ENCODE peak calls at places on chromosomes 13 and 19, in five cellular contexts. M is right lobe of liver, V is cardiac muscle cell, B is MM.1S, P is ascending aorta. Y is an unnamed sample.

GRCh38 chr13:92719868-92720267 is 506.7 kb upstream of the GPC6 start:
- DNase-seq in M (no peak), V (peak; percentile 26), B (no peak), P (no peak), Y (no peak)

GRCh38 chr19:15304140-15304705 is 28.1 kb downstream of the BRD4 start:
- DNase-seq in M (no peak), V (peak; percentile 47), B (no peak), P (no peak), Y (no peak)

GRCh38 chr13:77751513-77752456 is 54.3 kb downstream of the SLAIN1 start:
- DNase-seq in M (no peak), V (peak; percentile 62), B (peak; percentile 69), P (no peak), Y (peak; percentile 20)

GRCh38 chr19:55546822-55547614 is 1.7 kb upstream of the SBK3 start:
- DNase-seq in M (peak; percentile 85), V (no peak), B (no peak), P (peak; percentile 70), Y (no peak)

GRCh38 chr13:93635687-93636086 is 409.1 kb downstream of the GPC6 start:
- DNase-seq in M (no peak), V (no peak), B (no peak), P (no peak), Y (no peak)

GRCh38 chr13:43764349-43764748 is 22.4 kb downstream of the ENOX1 start:
- DNase-seq in M (no peak), V (no peak), B (no peak), P (no peak), Y (no peak)

GRCh38 chr13:71602327-71602726 is 264.7 kb downstream of the DACH1 start:
- DNase-seq in M (no peak), V (no peak), B (no peak), P (no peak), Y (no peak)

GRCh38 chr13:34507630-34508029 is 434.4 kb upstream of the NBEA start:
- DNase-seq in M (no peak), V (no peak), B (no peak), P (no peak), Y (no peak)

GRCh38 chr19:32174386-32175113 is 170.9 kb upstream of the ZNF507 start:
- DNase-seq in M (no peak), V (no peak), B (no peak), P (no peak), Y (no peak)

GRCh38 chr19:51018745-51019543 is 565 bp downstream of the KLK10 start:
- DNase-seq in M (peak; percentile 32), V (peak; percentile 44), B (no peak), P (no peak), Y (no peak)

GRCh38 chr19:55467236-55468053 is 2.9 kb upstream of the C19orf85 start:
- DNase-seq in M (peak; percentile 80), V (peak; percentile 64), B (peak; percentile 47), P (no peak), Y (peak; percentile 74)

GRCh38 chr13:108835082-108835481 is 205.7 kb downstream of the MYO16 start:
- DNase-seq in M (no peak), V (no peak), B (no peak), P (no peak), Y (no peak)

GRCh38 chr19:45218887-45219780 is 26.1 kb downstream of the EXOC3L2 start:
- DNase-seq in M (no peak), V (no peak), B (no peak), P (no peak), Y (no peak)

GRCh38 chr13:99442273-99442895 is 58.9 kb upstream of the TM9SF2 start:
- DNase-seq in M (no peak), V (peak; percentile 67), B (peak; percentile 47), P (no peak), Y (no peak)

GRCh38 chr19:5006201-5006600 is 37.3 kb downstream of the KDM4B start:
- DNase-seq in M (peak; percentile 56), V (no peak), B (no peak), P (no peak), Y (no peak)

GRCh38 chr13:59342396-59342795 is 821.3 kb downstream of the DIAPH3 start:
- DNase-seq in M (no peak), V (no peak), B (no peak), P (no peak), Y (no peak)

GRCh38 chr13:52158629-52159158 is 703 bp downstream of the NEK3 start:
- DNase-seq in M (peak; percentile 38), V (no peak), B (no peak), P (no peak), Y (peak; percentile 21)

GRCh38 chr13:113815151-113816058 is 48.5 kb downstream of the GAS6 start:
- DNase-seq in M (no peak), V (no peak), B (no peak), P (no peak), Y (peak; percentile 49)

GRCh38 chr19:1864480-1865171 is 1.2 kb upstream of the KLF16 start:
- DNase-seq in M (peak; percentile 85), V (peak; percentile 79), B (peak; percentile 85), P (no peak), Y (peak; percentile 87)

GRCh38 chr13:49580980-49581680 is 4.2 kb downstream of the RCBTB1 start:
- DNase-seq in M (no peak), V (no peak), B (no peak), P (no peak), Y (no peak)

GRCh38 chr13:46354143-46355087 is 32.6 kb downstream of the RUBCNL start:
- DNase-seq in M (no peak), V (no peak), B (no peak), P (no peak), Y (no peak)

GRCh38 chr19:5578094-5578846 is 10.5 kb upstream of the TINCR start:
- DNase-seq in M (peak; percentile 69), V (peak; percentile 79), B (peak; percentile 52), P (no peak), Y (no peak)

GRCh38 chr13:29991343-29991742 is 140.9 kb upstream of the UBL3 start:
- DNase-seq in M (no peak), V (no peak), B (no peak), P (no peak), Y (no peak)

GRCh38 chr19:58356236-58356970 is 3.1 kb upstream of the A1BG start:
- DNase-seq in M (no peak), V (no peak), B (no peak), P (no peak), Y (no peak)

GRCh38 chr13:114147803-114148520 is 15.5 kb upstream of the RASA3 start:
- DNase-seq in M (no peak), V (no peak), B (no peak), P (no peak), Y (peak; percentile 44)

GRCh38 chr13:44422755-44423643 is 49.4 kb downstream of the SERP2 start:
- DNase-seq in M (no peak), V (no peak), B (no peak), P (no peak), Y (no peak)

GRCh38 chr13:112963641-112964040 is 5.4 kb upstream of the MCF2L start:
- DNase-seq in M (peak; percentile 8), V (no peak), B (no peak), P (no peak), Y (peak; percentile 30)

GRCh38 chr13:40113644-40114304 is 458.3 kb downstream of the COG6 start:
- DNase-seq in M (no peak), V (no peak), B (no peak), P (no peak), Y (no peak)

GRCh38 chr19:46221981-46222610 is 7.4 kb upstream of the IGFL1 start:
- DNase-seq in M (no peak), V (peak; percentile 68), B (no peak), P (no peak), Y (peak; percentile 55)

GRCh38 chr19:20165971-20166592 is 932 bp upstream of the ZNF486 start:
- DNase-seq in M (no peak), V (no peak), B (no peak), P (no peak), Y (no peak)

GRCh38 chr13:40576369-40576768 is 90.1 kb downstream of the FOXO1 start:
- DNase-seq in M (no peak), V (no peak), B (no peak), P (no peak), Y (no peak)

GRCh38 chr13:50107205-50107604 is 92.0 kb downstream of the KCNRG start:
- DNase-seq in M (no peak), V (no peak), B (no peak), P (no peak), Y (no peak)

DNA sequence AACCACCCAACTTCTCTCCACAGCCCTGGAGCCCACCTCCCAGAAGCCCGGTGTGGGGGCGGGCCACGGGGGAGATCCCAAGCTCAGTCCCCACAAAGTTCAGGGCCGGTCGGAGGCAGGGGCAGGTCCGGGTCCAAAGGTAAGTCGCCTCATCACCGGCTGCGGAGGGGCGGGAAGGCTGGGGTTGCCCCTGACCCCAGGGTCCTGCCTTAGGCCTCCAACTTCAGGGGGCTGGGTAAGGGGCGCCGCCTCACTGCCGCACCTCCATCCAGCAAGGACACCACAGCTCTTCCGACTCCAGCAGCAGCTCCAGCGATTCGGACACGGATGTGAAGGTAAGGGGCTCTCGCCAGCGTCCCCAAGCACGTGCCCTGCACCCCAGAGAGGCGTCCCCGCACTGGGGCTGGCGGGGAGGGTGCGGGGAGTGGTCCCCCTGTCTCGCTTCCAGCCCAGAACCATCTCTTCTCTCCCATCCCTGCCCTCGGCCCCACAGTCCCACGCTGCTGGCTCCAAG is 358 bp downstream of the C19orf33 start:
- DNase-seq in M (no peak), V (no peak), B (no peak), P (no peak), Y (no peak)
- H3K4me3 ChIP-seq in M (no peak overlapping the region), V (no peak overlapping the region), B (no peak overlapping the region), P (no peak overlapping the region), Y (no peak overlapping the region)

GRCh38 chr19:7641288-7642276 is 4.7 kb downstream of the STXBP2 start:
- DNase-seq in M (no peak), V (no peak), B (no peak), P (no peak), Y (no peak)
- TF ChIP-seq CTCF in M (no peak), V (peak; percentile 14), B (no peak), P (no peak), Y (no peak)

DNA sequence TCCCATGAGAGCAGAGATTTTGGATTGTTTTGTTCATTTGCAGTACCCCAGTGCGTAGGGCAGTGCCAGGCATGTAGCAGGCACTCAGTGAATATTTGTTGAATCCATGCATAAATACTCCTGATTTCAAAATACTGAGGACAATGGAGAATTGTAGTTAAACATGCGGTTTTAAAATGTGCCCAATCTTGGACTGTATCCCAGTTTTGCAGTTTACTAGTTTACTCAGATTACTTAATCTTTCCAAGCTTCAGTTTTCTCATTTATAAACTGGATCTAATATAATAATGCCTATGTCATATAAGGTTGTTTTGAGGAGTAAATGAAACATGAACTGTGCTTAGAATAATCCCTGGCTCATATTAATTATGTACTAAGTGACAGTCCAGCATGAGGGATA is 39.0 kb downstream of the RCBTB2 start:
- DNase-seq in M (no peak), V (no peak), B (no peak), P (no peak), Y (no peak)
- H3K4me1 ChIP-seq in M (no peaks in the 10 kb centered on the region), V (no peaks in the 10 kb centered on the region), B (peaks cover 28% of the 10 kb centered on the region), P (no peaks in the 10 kb centered on the region), Y (peaks cover 10% of the 10 kb centered on the region)

GRCh38 chr13:97231118-97231831 is 9.1 kb downstream of the MBNL2 start:
- DNase-seq in M (no peak), V (no peak), B (no peak), P (no peak), Y (no peak)
- H3K4me3 ChIP-seq in M (no peak overlapping the region), V (no peak overlapping the region), B (no peak overlapping the region), P (no peak overlapping the region), Y (no peak overlapping the region)

GRCh38 chr13:26449063-26449848 is 108.2 kb upstream of the WASF3 start:
- DNase-seq in M (no peak), V (no peak), B (no peak), P (no peak), Y (no peak)
- TF ChIP-seq CTCF in M (no peak), V (no peak), B (no peak), P (no peak), Y (no peak)

GRCh38 chr13:110200276-110200675 is 106.7 kb downstream of the COL4A1 start:
- DNase-seq in M (no peak), V (no peak), B (no peak), P (no peak), Y (no peak)
- H3K4me1 ChIP-seq in M (no peaks in the 10 kb centered on the region), V (peaks cover 5% of the 10 kb centered on the region), B (no peaks in the 10 kb centered on the region), P (no peaks in the 10 kb centered on the region), Y (no peaks in the 10 kb centered on the region)